ENCODE peak calls at places on chromosomes 7 and 10, in four cellular contexts. W, U, I and S are unnamed samples.

GRCh38 chr10:48533951-48534720 is 70.7 kb downstream of the ARHGAP22 start:
- DNase-seq in I (no peak), W (no peak), U (peak; percentile 52), S (peak; percentile 80)

GRCh38 chr10:109647627-109648026 is 275.7 kb downstream of the XPNPEP1 start:
- DNase-seq in U (no peak), W (no peak), I (no peak), S (no peak)

GRCh38 chr7:158043461-158044155 is 544.0 kb downstream of the PTPRN2 start:
- DNase-seq in I (no peak), U (peak; percentile 35), W (no peak), S (no peak)

GRCh38 chr7:151249034-151249731 is 689 bp upstream of the SMARCD3 start:
- DNase-seq in U (no peak), I (peak; percentile 71), W (peak; percentile 31), S (peak; percentile 92)

GRCh38 chr10:59793924-59794323 is 40.7 kb upstream of the MRLN start:
- DNase-seq in U (no peak), W (no peak), I (no peak), S (no peak)

GRCh38 chr10:2968401-2968800 is 98.9 kb upstream of the PFKP start:
- DNase-seq in I (no peak), W (no peak), U (no peak), S (no peak)

GRCh38 chr7:71682841-71683341 is 550.9 kb downstream of the GALNT17 start:
- DNase-seq in U (no peak), W (no peak), I (no peak), S (no peak)

GRCh38 chr10:104501864-104502579 is 139.1 kb upstream of the SORCS3 start:
- DNase-seq in U (no peak), I (no peak), W (no peak), S (no peak)

GRCh38 chr7:134447383-134447782 is 11.5 kb downstream of the AKR1B1 start:
- DNase-seq in W (no peak), I (no peak), U (no peak), S (no peak)
- TF ChIP-seq CTCF in W (no peak), I (no peak), U (no peak), S (no peak)

GRCh38 chr7:113405296-113406056 is 287.1 kb upstream of the SMIM30 start:
- DNase-seq in U (no peak), W (no peak), I (no peak), S (no peak)
- TF ChIP-seq CTCF in U (no peak), W (peak; percentile 4), I (no peak), S (no peak)

GRCh38 chr7:122354656-122355055 is 50.1 kb upstream of the FEZF1 start:
- DNase-seq in W (no peak), I (no peak), U (no peak), S (no peak)

GRCh38 chr7:122352454-122352853 is 47.9 kb upstream of the FEZF1 start:
- DNase-seq in I (no peak), W (no peak), U (no peak), S (no peak)

DNA sequence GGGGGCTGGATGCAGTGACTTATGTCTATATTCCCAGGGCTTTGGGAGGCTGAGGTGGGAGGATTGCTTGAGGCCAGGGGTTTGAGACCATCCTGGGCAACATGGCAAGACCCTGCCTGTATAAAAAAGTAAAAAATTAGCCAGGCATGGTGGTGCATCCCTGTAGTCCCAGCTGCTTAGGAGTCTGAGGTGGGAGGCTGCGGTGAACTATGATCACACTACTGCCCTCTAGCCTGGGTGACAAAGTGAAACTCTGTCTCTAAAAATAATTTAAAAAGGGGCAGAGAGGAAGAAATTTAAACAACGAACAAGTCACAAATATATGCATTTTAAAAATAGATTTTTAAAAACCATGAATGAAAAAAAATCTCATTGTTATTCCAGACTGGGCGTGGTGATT is 46.2 kb upstream of the FEZF1 start:
- DNase-seq in I (no peak), U (no peak), W (no peak), S (no peak)
- TF ChIP-seq CTCF in I (no peak), U (no peak), W (no peak), S (no peak)

DNA sequence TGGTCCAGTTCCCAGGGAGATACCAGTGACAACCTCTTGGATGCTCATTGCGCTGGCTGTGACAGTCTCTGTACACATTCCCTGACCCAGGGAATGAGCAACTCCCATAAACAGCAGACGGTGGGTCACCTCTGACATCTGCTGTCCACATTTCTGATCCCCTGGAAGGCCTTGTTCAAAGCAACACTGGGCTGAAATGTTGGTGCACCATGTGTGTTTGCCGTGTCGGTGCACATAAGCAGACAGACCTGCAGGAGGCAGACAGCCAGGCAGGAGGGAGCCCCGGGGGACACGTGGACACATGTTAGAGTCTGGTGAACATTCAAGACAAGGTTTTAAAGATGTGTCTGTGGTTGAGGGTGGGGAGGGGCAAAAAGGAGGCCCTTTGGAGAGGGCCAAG is 254.9 kb downstream of the PLXNA4 start:
- DNase-seq in I (no peak), W (no peak), U (no peak), S (no peak)
- TF ChIP-seq CTCF in I (no peak), W (no peak), U (no peak), S (peak; percentile 37)